ENCODE peak calls at places on chromosomes 13 and 19, in four cellular contexts. S is lower leg skin, Q is thyroid gland, V is B cell. P is an unnamed sample.

GRCh38 chr13:73076013-73076412 is 17.2 kb downstream of the KLF5 start:
- DNase-seq in V (no peak), S (no peak), Q (no peak), P (no peak)

GRCh38 chr13:50682002-50682401 is 161.5 kb downstream of the DLEU7 start:
- DNase-seq in V (no peak), Q (no peak), S (no peak), P (no peak)

GRCh38 chr19:3816566-3817218 is 30.5 kb upstream of the MATK start:
- DNase-seq in V (no peak), S (no peak), Q (no peak), P (no peak)

GRCh38 chr13:112802808-112803207 is 113.0 kb downstream of the ATP11A start:
- DNase-seq in V (no peak), Q (no peak), S (no peak), P (no peak)

GRCh38 chr19:8386990-8387389 is 3.2 kb upstream of the RAB11B start:
- DNase-seq in V (no peak), Q (no peak), S (no peak), P (no peak)

GRCh38 chr13:41196620-41197019 is 2.3 kb upstream of the KBTBD7 start:
- DNase-seq in S (no peak), V (no peak), Q (no peak), P (no peak)

GRCh38 chr13:104085611-104086010 is 1019.4 kb upstream of the SLC10A2 start:
- DNase-seq in V (no peak), Q (no peak), S (no peak), P (no peak)

GRCh38 chr19:55251296-55252081 is 7.3 kb downstream of the PPP6R1 start:
- DNase-seq in S (no peak), V (peak; percentile 54), Q (peak; percentile 49), P (no peak)

GRCh38 chr13:30021611-30022010 is 171.2 kb upstream of the UBL3 start:
- DNase-seq in Q (no peak), S (no peak), V (no peak), P (no peak)

GRCh38 chr19:4108767-4109625 is 14.9 kb downstream of the MAP2K2 start:
- DNase-seq in Q (peak; percentile 11), S (no peak), V (peak; percentile 88), P (no peak)

GRCh38 chr13:24263652-24264051 is 45.7 kb upstream of the C1QTNF9 start:
- DNase-seq in V (no peak), S (no peak), Q (no peak), P (no peak)

GRCh38 chr13:73056054-73056962 is 2.5 kb upstream of the KLF5 start:
- DNase-seq in S (no peak), V (no peak), Q (no peak), P (no peak)

GRCh38 chr13:25190256-25190655 is 18.2 kb upstream of the AMER2 start:
- DNase-seq in V (no peak), Q (no peak), S (peak; percentile 36), P (no peak)

GRCh38 chr19:13401388-13401787 is 104.9 kb downstream of the CACNA1A start:
- DNase-seq in V (no peak), S (no peak), Q (no peak), P (no peak)

GRCh38 chr19:42132851-42133528 is 744 bp upstream of the POU2F2 start:
- DNase-seq in S (peak; percentile 92), V (peak; percentile 89), Q (peak; percentile 59), P (peak; percentile 66)

GRCh38 chr19:56837004-56837403 is 3.5 kb downstream of the PEG3 start:
- DNase-seq in V (peak; percentile 24), Q (peak; percentile 31), S (no peak), P (no peak)

GRCh38 chr19:19232231-19232630 is 20.5 kb downstream of the NCAN start:
- DNase-seq in V (no peak), S (no peak), Q (no peak), P (no peak)

GRCh38 chr19:34171539-34171876 is 796 bp upstream of the LSM14A start:
- DNase-seq in S (no peak), V (no peak), Q (no peak), P (no peak)

GRCh38 chr13:20465218-20465879 is 60.3 kb downstream of the CRYL1 start:
- DNase-seq in S (no peak), Q (peak; percentile 47), V (no peak), P (no peak)

GRCh38 chr19:34155686-34156085 is 16.6 kb upstream of the LSM14A start:
- DNase-seq in V (no peak), Q (no peak), S (peak; percentile 57), P (no peak)

GRCh38 chr13:47801555-47801954 is 199.5 kb downstream of the SUCLA2 start:
- DNase-seq in V (no peak), Q (no peak), S (no peak), P (no peak)

GRCh38 chr19:18322318-18322758 is 538 bp downstream of the LSM4 start:
- DNase-seq in S (no peak), Q (peak; percentile 36), V (peak; percentile 47), P (peak; percentile 67)

GRCh38 chr19:45250832-45251451 is at the start of gene MARK4:
- DNase-seq in Q (peak; percentile 44), V (peak; percentile 99), S (peak; percentile 88), P (no peak)

GRCh38 chr13:23617551-23618014 is 47.4 kb downstream of the TNFRSF19 start:
- DNase-seq in V (no peak), S (no peak), Q (no peak), P (no peak)

DNA sequence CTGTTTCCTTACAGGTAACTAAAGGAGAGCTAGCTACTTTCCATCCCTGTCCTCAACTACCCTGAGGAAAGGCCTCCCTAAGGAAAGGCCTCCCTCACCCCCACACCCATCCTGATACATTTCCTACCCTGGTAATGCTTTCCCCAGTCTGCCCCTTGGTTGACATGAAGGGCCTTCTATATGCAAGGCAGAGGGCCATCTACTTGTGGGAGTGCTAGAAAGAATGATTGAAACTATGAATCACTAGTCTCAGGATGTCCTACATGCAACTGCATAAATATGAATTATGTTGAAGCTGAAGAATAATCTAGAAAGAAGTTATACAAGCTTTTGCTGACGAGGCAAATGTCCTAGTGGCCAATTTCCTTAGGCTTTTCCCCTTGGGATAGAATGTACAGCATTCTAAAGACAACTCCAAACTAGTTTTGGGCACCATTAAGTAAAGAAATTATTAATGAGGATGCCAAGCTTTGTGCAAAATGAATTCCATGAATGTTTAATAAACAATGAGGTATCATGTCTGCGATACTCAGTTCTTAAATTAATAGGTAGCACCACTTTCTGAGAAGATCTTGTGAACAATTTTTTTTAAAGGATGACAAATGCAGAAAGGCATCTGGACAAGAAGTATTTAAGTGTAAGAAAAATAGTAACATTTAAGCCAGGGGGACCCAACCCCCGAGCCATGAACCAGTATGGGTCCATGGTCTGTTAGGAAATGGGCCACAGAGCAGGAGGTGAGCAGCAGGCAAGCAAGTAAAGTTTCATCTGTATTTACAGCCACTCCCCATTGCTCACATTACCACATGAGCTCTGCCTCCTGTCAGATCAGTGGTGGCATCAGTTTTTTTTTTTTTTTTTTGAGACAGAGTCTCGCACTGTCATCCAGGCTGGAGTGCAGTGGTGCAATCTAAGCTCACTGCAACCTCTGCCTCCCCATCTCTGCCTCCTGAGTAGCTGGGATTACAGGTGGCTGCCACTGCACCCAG is 223.0 kb downstream of the LHFPL6 start:
- DNase-seq in V (no peak), Q (no peak), S (no peak), P (no peak)
- TF ChIP-seq CTCF in V (no peak), Q (no peak), S (no peak), P (no peak)

GRCh38 chr19:1598777-1599459 is 6.3 kb upstream of the MBD3 start:
- DNase-seq in V (no peak), Q (no peak), S (no peak), P (no peak)

GRCh38 chr19:1599460-1599846 is 5.8 kb downstream of the UQCR11 start:
- DNase-seq in S (no peak), Q (no peak), V (no peak), P (no peak)

GRCh38 chr19:1605236-1606137 is at the start of gene UQCR11:
- DNase-seq in Q (peak; percentile 95), V (peak; percentile 99), S (peak; percentile 99), P (peak; percentile 90)

GRCh38 chr19:1601613-1602064 is 3.6 kb downstream of the UQCR11 start:
- DNase-seq in Q (no peak), S (no peak), V (no peak), P (no peak)

DNA sequence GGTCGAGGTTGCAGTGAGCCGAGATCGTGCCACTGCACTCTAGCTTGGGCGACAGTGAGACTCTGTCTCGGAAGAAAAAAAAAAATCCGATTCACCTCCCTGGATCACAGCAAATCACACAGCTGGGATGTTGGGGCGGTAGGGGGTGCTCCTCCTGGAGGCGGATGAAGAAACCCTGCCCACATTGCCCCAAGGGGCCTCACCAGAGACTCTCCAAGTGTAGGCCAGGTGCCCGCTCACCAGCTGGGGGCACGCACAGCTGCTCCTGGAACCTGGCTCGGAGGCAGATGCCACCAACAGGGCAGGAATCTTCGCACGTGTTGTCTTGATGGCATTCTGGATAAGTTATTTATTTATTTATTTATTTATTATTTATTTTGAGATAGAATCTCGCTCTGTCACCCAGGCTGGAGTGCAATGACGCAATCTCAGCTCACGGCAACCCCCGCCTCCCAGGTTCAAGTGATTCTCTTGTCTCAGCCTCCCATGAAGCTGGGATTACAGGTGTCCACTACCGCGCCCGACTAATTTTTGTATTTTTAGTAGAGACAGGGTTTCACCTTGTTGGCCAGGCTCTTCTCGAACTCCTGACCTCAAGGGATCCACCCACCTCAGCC is 3.1 kb downstream of the UQCR11 start:
- DNase-seq in V (no peak), Q (no peak), S (no peak), P (no peak)
- TF ChIP-seq CTCF in V (no peak), Q (no peak), S (no peak), P (no peak)

GRCh38 chr19:50500060-50500752 is 10.8 kb downstream of the JOSD2 start:
- DNase-seq in Q (no peak), S (no peak), V (peak; percentile 64), P (no peak)
- TF ChIP-seq CTCF in Q (peak; percentile 33), S (no peak), V (peak; percentile 15), P (no peak)

DNA sequence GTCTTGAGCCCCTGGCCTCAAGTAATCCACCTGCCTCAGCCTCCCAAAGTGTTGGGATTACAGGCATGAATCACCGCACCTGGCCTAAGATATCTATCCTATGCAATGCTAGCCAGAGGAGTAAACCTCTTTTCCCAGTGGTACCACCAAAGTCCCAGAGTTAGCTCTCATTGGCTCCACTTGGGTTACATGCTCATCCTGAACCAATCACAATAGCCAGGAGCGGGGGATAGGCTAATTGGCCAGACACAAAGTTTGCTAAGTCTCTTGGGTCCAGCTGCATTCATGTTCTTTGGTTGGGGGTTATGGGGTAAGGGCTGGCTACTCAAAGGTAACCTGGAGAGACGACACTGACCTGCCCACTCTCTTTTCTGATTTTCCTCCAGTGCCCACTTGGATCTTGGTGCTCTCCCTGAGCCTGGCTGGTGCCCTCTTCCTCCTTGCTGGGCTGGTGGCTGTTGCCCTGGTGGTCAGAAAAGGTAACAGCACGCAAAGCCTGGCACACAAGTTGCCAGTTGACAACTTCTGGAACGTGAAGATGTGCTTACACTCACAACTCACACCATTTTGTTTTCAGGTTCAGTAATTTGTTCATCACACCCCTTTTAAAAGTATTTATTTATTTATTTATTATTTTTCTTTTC is 7.8 kb downstream of the C19orf38 start:
- DNase-seq in V (no peak), Q (no peak), S (no peak), P (no peak)
- TF ChIP-seq CTCF in V (peak; percentile 62), Q (peak; percentile 49), S (no peak), P (peak; percentile 84)

GRCh38 chr19:37931941-37932655 is 25.1 kb downstream of the SIPA1L3 start:
- DNase-seq in S (peak; percentile 92), V (peak; percentile 46), Q (peak; percentile 99), P (peak; percentile 67)
- TF ChIP-seq CTCF in S (no peak), V (no peak), Q (no peak), P (no peak)

GRCh38 chr19:32318884-32319520 is 26.4 kb upstream of the ZNF507 start:
- DNase-seq in S (no peak), V (peak; percentile 35), Q (peak; percentile 22), P (no peak)
- TF ChIP-seq CTCF in S (no peak), V (peak; percentile 16), Q (peak; percentile 39), P (no peak)